ENCODE peak calls at places on chromosomes 3 and 15, in four cellular contexts. One of them, this sample, is unnamed.

GRCh38 chr3:65604863-65605526 is 433.7 kb downstream of the MAGI1 start:
- DNase-seq in aorta: no peak
- DNase-seq in tibial artery: no peak
- DNase-seq in GM23338: no peak
- DNase-seq in this sample: no peak

GRCh38 chr3:72938471-72939265 is 50.8 kb downstream of the GXYLT2 start:
- DNase-seq in GM23338: peak
- DNase-seq in aorta: no peak
- DNase-seq in tibial artery: peak
- DNase-seq in this sample: no peak

GRCh38 chr3:172181936-172182708 is 142.7 kb downstream of the FNDC3B start:
- DNase-seq in tibial artery: no peak
- DNase-seq in aorta: no peak
- DNase-seq in GM23338: no peak
- DNase-seq in this sample: no peak

GRCh38 chr3:76570436-76571057 is 469.4 kb upstream of the ROBO2 start:
- DNase-seq in tibial artery: no peak
- DNase-seq in GM23338: peak
- DNase-seq in aorta: no peak
- DNase-seq in this sample: no peak

GRCh38 chr15:51104512-51104911 is 9.8 kb upstream of the TNFAIP8L3 start:
- DNase-seq in GM23338: no peak
- DNase-seq in aorta: peak
- DNase-seq in tibial artery: peak
- DNase-seq in this sample: no peak

GRCh38 chr15:27514526-27514925 is 543.5 kb downstream of the GABRG3 start:
- DNase-seq in aorta: no peak
- DNase-seq in GM23338: no peak
- DNase-seq in tibial artery: no peak
- DNase-seq in this sample: no peak

GRCh38 chr3:172673210-172673679 is 37.6 kb downstream of the NCEH1 start:
- DNase-seq in aorta: no peak
- DNase-seq in GM23338: peak
- DNase-seq in tibial artery: no peak
- DNase-seq in this sample: peak

GRCh38 chr3:159770998-159771397 is 217.6 kb upstream of the IL12A start:
- DNase-seq in tibial artery: no peak
- DNase-seq in aorta: no peak
- DNase-seq in GM23338: no peak
- DNase-seq in this sample: no peak

GRCh38 chr15:45121706-45122417 is 7.7 kb downstream of the DUOXA2 start:
- DNase-seq in aorta: peak
- DNase-seq in tibial artery: no peak
- DNase-seq in GM23338: no peak
- DNase-seq in this sample: no peak

GRCh38 chr3:29515451-29515850 is 234.6 kb downstream of the RBMS3 start:
- DNase-seq in GM23338: peak
- DNase-seq in tibial artery: no peak
- DNase-seq in aorta: no peak
- DNase-seq in this sample: peak

GRCh38 chr15:48627260-48627969 is 18.1 kb downstream of the FBN1 start:
- DNase-seq in GM23338: peak
- DNase-seq in aorta: no peak
- DNase-seq in tibial artery: no peak
- DNase-seq in this sample: no peak

GRCh38 chr3:61454806-61455205 is 106.6 kb upstream of the PTPRG start:
- DNase-seq in GM23338: no peak
- DNase-seq in tibial artery: no peak
- DNase-seq in aorta: no peak
- DNase-seq in this sample: no peak

GRCh38 chr3:124075758-124076157 is 83.8 kb upstream of the ROPN1 start:
- DNase-seq in tibial artery: no peak
- DNase-seq in aorta: peak
- DNase-seq in GM23338: no peak
- DNase-seq in this sample: no peak

GRCh38 chr3:177929310-177929709 is 606.9 kb upstream of the KCNMB2 start:
- DNase-seq in GM23338: no peak
- DNase-seq in tibial artery: no peak
- DNase-seq in aorta: no peak
- DNase-seq in this sample: no peak

DNA sequence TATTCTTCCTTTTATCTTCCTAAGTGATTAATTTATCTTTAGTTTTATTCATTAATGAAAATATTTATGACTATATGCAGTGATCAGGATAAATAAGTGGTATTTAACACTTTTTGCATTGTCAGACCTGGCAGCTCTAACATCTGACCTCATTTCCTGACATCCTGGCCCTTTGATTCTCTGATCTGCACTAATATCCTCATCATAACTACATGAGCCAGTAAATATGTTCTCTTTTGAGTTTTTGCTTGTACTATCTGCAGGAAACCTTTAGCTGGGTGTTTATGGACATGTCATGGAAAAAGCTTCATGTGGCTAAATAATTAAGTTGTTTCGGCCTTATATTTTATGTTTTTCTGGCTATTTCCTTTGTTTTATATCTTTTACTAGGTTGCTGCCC is 10.5 kb downstream of the NKTR start:
- DNase-seq in aorta: no peak
- DNase-seq in GM23338: no peak
- DNase-seq in tibial artery: no peak
- DNase-seq in this sample: no peak
- H3K27ac ChIP-seq in aorta: no peak
- H3K27ac ChIP-seq in GM23338: no peak
- H3K27ac ChIP-seq in tibial artery: no peak
- H3K27ac ChIP-seq in this sample: no peak

DNA sequence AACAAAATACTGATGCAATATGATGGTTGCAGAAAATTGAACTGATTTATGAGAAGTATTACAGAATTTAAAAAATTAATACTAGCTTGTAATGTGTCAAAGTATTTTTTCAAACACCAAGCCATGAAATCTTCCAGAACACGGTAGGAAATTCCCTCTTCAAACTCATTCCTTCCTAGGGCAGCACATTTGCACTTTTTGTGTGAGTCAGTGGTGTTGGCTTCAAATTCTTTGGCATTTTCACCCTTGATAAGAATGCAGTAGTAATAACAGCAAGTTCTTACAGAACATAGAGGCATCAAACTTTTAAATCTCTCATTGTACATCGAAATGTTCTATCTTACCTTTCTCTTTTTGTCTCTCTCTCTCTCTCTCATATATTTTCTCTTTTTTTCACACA is 191.8 kb downstream of the CGGBP1 start:
- DNase-seq in tibial artery: no peak
- DNase-seq in aorta: no peak
- DNase-seq in GM23338: no peak
- DNase-seq in this sample: no peak
- H3K27ac ChIP-seq in tibial artery: no peak
- H3K27ac ChIP-seq in aorta: no peak
- H3K27ac ChIP-seq in GM23338: no peak
- H3K27ac ChIP-seq in this sample: no peak

GRCh38 chr3:152760024-152760563 is 74.8 kb upstream of the P2RY1 start:
- DNase-seq in aorta: no peak
- DNase-seq in tibial artery: no peak
- DNase-seq in GM23338: no peak
- DNase-seq in this sample: no peak

GRCh38 chr3:152754303-152754702 is 80.6 kb upstream of the P2RY1 start:
- DNase-seq in tibial artery: no peak
- DNase-seq in aorta: no peak
- DNase-seq in GM23338: no peak
- DNase-seq in this sample: no peak
- H3K27ac ChIP-seq in tibial artery: no peak
- H3K27ac ChIP-seq in aorta: no peak
- H3K27ac ChIP-seq in GM23338: no peak
- H3K27ac ChIP-seq in this sample: no peak

GRCh38 chr3:133717424-133717823 is 28.8 kb upstream of the TF start:
- DNase-seq in tibial artery: no peak
- DNase-seq in aorta: no peak
- DNase-seq in GM23338: no peak
- DNase-seq in this sample: no peak
- H3K27ac ChIP-seq in tibial artery: no peak
- H3K27ac ChIP-seq in aorta: no peak
- H3K27ac ChIP-seq in GM23338: no peak
- H3K27ac ChIP-seq in this sample: no peak

GRCh38 chr3:56683122-56683817 is at the start of gene TASOR:
- DNase-seq in tibial artery: peak
- DNase-seq in GM23338: peak
- DNase-seq in aorta: peak
- DNase-seq in this sample: peak

GRCh38 chr3:56682458-56683121 is 475 bp downstream of the TASOR start:
- DNase-seq in tibial artery: peak
- DNase-seq in GM23338: peak
- DNase-seq in aorta: peak
- DNase-seq in this sample: peak

GRCh38 chr3:56677286-56677685 is 5.8 kb downstream of the TASOR start:
- DNase-seq in aorta: no peak
- DNase-seq in GM23338: no peak
- DNase-seq in tibial artery: no peak
- DNase-seq in this sample: no peak

GRCh38 chr3:56681963-56682457 is 1.1 kb downstream of the TASOR start:
- DNase-seq in aorta: no peak
- DNase-seq in tibial artery: no peak
- DNase-seq in GM23338: peak
- DNase-seq in this sample: peak

GRCh38 chr3:56680054-56680453 is 3.0 kb downstream of the TASOR start:
- DNase-seq in GM23338: no peak
- DNase-seq in tibial artery: no peak
- DNase-seq in aorta: no peak
- DNase-seq in this sample: no peak
- H3K27ac ChIP-seq in GM23338: no peak
- H3K27ac ChIP-seq in tibial artery: no peak
- H3K27ac ChIP-seq in aorta: no peak
- H3K27ac ChIP-seq in this sample: no peak

GRCh38 chr3:95151590-95151989 is 1088.7 kb downstream of the NSUN3 start:
- DNase-seq in aorta: no peak
- DNase-seq in GM23338: no peak
- DNase-seq in tibial artery: no peak
- DNase-seq in this sample: no peak

DNA sequence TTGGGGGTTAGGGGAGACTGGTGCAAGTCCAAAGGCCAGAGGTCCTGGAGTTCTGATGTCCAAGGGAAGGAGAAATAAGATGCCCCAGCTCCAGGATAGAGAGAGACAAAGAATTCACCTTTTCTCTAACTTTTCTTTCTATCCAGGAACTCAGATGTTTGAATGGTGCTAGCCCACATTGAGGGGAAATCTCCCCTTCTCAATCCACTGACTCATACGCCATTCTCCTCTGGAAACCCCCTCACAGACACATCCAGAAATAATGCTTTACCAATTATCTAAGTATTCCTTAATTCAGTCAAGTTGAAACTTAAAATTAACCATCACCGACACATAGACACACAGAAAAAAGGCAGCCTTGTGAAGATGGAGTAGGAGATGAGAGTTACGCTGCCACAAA is 1085.2 kb downstream of the NSUN3 start:
- DNase-seq in GM23338: no peak
- DNase-seq in tibial artery: no peak
- DNase-seq in aorta: no peak
- DNase-seq in this sample: no peak
- H3K27ac ChIP-seq in GM23338: no peak
- H3K27ac ChIP-seq in tibial artery: no peak
- H3K27ac ChIP-seq in aorta: no peak
- H3K27ac ChIP-seq in this sample: no peak

This sample was measured in H9.